ENCODE peak calls at places on chromosomes 2 and 18, in four cellular contexts. V, T, U and H are unnamed samples.

GRCh38 chr2:27282892-27283291 is 663 bp downstream of the TRIM54 start:
- DNase-seq in T (no peak), V (no peak), U (no peak), H (no peak)

GRCh38 chr2:40809156-40809555 is 357.3 kb upstream of the SLC8A1 start:
- DNase-seq in V (no peak), U (no peak), T (no peak), H (no peak)

GRCh38 chr18:28027755-28028154 is 149.2 kb downstream of the CDH2 start:
- DNase-seq in U (no peak), T (no peak), V (no peak), H (no peak)

GRCh38 chr2:61910603-61911002 is 5.1 kb downstream of the COMMD1 start:
- DNase-seq in U (no peak), T (no peak), V (no peak), H (no peak)

GRCh38 chr18:75496151-75496550 is 68.6 kb upstream of the SMIM21 start:
- DNase-seq in T (no peak), U (no peak), V (no peak), H (no peak)

GRCh38 chr2:237217995-237218621 is 132.4 kb downstream of the COPS8 start:
- DNase-seq in T (no peak), U (no peak), V (no peak), H (no peak)

GRCh38 chr2:60884795-60885194 is 3.4 kb downstream of the REL start:
- DNase-seq in U (no peak), V (no peak), T (no peak), H (peak; percentile 65)

GRCh38 chr2:27932396-27932795 is 41.9 kb downstream of the BABAM2 start:
- DNase-seq in V (no peak), T (no peak), U (no peak), H (no peak)

GRCh38 chr2:215218587-215219577 is 80.5 kb upstream of the ABCA12 start:
- DNase-seq in U (no peak), V (no peak), T (no peak), H (no peak)

GRCh38 chr18:13240060-13240725 is 21.6 kb downstream of the LDLRAD4 start:
- DNase-seq in U (no peak), T (no peak), V (no peak), H (no peak)

GRCh38 chr2:2721296-2721835 is 390.3 kb upstream of the MYT1L start:
- DNase-seq in U (no peak), T (no peak), V (no peak), H (no peak)

GRCh38 chr2:194166818-194167217 is 1490.2 kb upstream of the SLC39A10 start:
- DNase-seq in U (no peak), V (no peak), T (peak; percentile 20), H (peak; percentile 66)

GRCh38 chr2:42117182-42117579 is 52.0 kb upstream of the EML4 start:
- DNase-seq in U (no peak), V (no peak), T (no peak), H (no peak)

GRCh38 chr18:61651880-61652268 is 240.9 kb downstream of the RNF152 start:
- DNase-seq in V (no peak), U (no peak), T (no peak), H (no peak)

GRCh38 chr2:203164311-203164935 is 74.4 kb upstream of the CYP20A1 start:
- DNase-seq in U (no peak), V (no peak), T (no peak), H (no peak)

GRCh38 chr18:22871809-22872525 is 61.2 kb upstream of the RBBP8 start:
- DNase-seq in U (no peak), V (no peak), T (no peak), H (no peak)